ENCODE peak calls at places on chromosomes 1 and 21, in five cellular contexts. Y, C, M, F and Q are unnamed samples.

GRCh38 chr1:180571832-180572636 is 13.3 kb downstream of the OVAAL start:
- DNase-seq in Y (no peak), C (no peak), M (no peak), F (no peak), Q (no peak)

GRCh38 chr1:162353078-162353477 is 23.6 kb downstream of the SPATA46 start:
- DNase-seq in Y (no peak), C (no peak), M (no peak), F (no peak), Q (no peak)

GRCh38 chr1:107867422-107867821 is 97.6 kb downstream of the VAV3 start:
- DNase-seq in Y (no peak), C (no peak), M (peak), F (no peak), Q (no peak)

GRCh38 chr1:171550055-171550454 is 64.7 kb downstream of the PRRC2C start:
- DNase-seq in Y (no peak), C (no peak), M (no peak), F (no peak), Q (no peak)

GRCh38 chr1:10634075-10634427 is 159.3 kb downstream of the PEX14 start:
- DNase-seq in Y (no peak), C (no peak), M (no peak), F (no peak), Q (no peak)

GRCh38 chr1:206907304-206907991 is 10.2 kb downstream of the IL24 start:
- DNase-seq in Y (peak), C (no peak), M (peak), F (no peak), Q (no peak)

GRCh38 chr1:8015809-8016165 is 10.3 kb downstream of the ERRFI1 start:
- DNase-seq in Y (no peak), C (peak), M (no peak), F (no peak), Q (no peak)

GRCh38 chr21:15141236-15141970 is 76.6 kb upstream of the NRIP1 start:
- DNase-seq in Y (peak), C (no peak), M (no peak), F (no peak), Q (no peak)

GRCh38 chr1:160460214-160460642 is 59.9 kb downstream of the VANGL2 start:
- DNase-seq in Y (no peak), C (no peak), M (no peak), F (no peak), Q (no peak)

GRCh38 chr21:36927718-36928117 is 38.8 kb downstream of the HLCS start:
- DNase-seq in Y (peak), C (peak), M (peak), F (peak), Q (peak)

GRCh38 chr21:36926989-36927695 is 39.3 kb downstream of the HLCS start:
- DNase-seq in Y (peak), C (no peak), M (no peak), F (no peak), Q (no peak)

GRCh38 chr21:36932417-36932816 is 34.1 kb downstream of the HLCS start:
- DNase-seq in Y (no peak), C (no peak), M (no peak), F (no peak), Q (no peak)

GRCh38 chr21:36928960-36929359 is 37.5 kb downstream of the HLCS start:
- DNase-seq in Y (no peak), C (no peak), M (no peak), F (no peak), Q (no peak)

DNA sequence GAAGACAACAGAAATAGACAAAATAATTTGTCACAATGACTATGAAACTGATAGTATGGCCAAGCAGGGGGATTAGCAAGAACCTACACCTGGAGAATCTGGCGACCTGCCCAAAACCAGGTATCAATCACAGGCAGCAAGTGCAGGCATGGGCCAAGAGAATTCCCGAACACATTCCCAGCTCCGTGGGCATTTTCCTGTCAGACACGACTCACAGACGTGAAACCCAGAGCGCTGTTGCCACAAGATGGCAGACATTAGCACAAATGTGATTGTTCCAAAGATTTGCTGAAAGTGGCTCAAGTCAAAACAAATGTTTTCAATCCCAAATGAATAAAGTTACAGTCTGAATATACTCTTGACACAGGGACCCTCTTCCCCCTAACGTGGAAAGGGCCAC is 36.8 kb downstream of the HLCS start:
- DNase-seq in Y (peak), C (peak), M (no peak), F (no peak), Q (no peak)
- TF ChIP-seq CTCF in Y (peak), C (no peak), M (no peak), F (no peak), Q (peak)

GRCh38 chr1:3552751-3553150 is 58.6 kb downstream of the MEGF6 start:
- DNase-seq in Y (no peak), C (no peak), M (no peak), F (no peak), Q (no peak)

GRCh38 chr1:3550511-3551289 is 60.6 kb downstream of the MEGF6 start:
- DNase-seq in Y (no peak), C (no peak), M (no peak), F (no peak), Q (no peak)

GRCh38 chr1:3551711-3552110 is 59.6 kb downstream of the MEGF6 start:
- DNase-seq in Y (no peak), C (no peak), M (no peak), F (no peak), Q (no peak)

GRCh38 chr1:3552176-3552575 is 59.1 kb downstream of the MEGF6 start:
- DNase-seq in Y (no peak), C (no peak), M (no peak), F (no peak), Q (no peak)

DNA sequence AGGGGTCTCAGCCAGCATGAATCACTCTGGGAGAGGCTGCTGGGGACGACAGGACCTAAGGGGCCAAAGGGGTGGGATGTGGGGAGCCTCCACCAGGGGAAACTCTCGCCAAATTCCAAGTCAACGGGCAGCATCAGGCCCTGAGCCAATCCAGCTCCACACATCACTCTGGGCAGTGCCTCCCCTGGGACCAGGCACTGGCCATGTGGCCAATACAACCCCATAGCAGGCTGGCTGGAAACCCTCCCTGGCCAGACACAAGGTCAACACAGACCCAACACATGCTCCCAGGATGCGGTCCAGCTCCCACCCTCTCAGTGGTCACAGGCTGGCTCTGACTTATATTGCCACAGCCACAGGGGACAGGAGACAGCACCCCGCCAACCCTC is 60.0 kb downstream of the MEGF6 start:
- DNase-seq in Y (no peak), C (no peak), M (no peak), F (no peak), Q (no peak)
- TF ChIP-seq CTCF in Y (no peak), C (no peak), M (no peak), F (no peak), Q (no peak)

DNA sequence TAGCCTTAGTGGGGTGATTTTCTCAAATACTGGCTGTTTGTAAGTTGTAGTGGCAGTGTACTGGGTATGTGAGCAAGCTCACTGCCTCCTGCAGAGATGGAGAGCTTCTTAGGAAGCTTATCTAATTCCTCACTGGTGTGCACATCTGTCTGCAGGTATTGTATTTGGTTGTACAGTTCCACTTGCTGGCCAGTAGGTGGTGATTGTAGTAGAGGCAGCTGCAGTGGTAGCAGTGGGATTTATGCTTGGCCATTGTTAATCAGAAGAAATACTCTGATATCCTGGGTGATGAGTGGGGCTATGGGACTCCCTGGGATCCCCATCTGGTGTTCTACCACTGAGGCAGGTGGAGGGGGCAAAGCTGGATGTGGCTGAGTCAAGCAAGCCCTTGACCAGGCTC is 276.1 kb upstream of the SPAG17 start:
- DNase-seq in Y (no peak), C (no peak), M (no peak), F (no peak), Q (no peak)
- TF ChIP-seq CTCF in Y (no peak), C (peak), M (no peak), F (no peak), Q (peak)

GRCh38 chr1:27321813-27322568 is at the start of gene TMEM222:
- DNase-seq in Y (peak), C (peak), M (peak), F (peak), Q (peak)
- TF ChIP-seq CTCF in Y (no peak), C (no peak), M (no peak), F (no peak), Q (peak)